ENCODE peak calls at places on chromosomes 5 and 9, in four cellular contexts. S is PC-9, F is COR-L47, D is NCI-H774. U is an unnamed sample.

GRCh38 chr5:58087131-58087530 is 372.8 kb downstream of the PLK2 start:
- DNase-seq in S (no peak), F (no peak), D (no peak), U (no peak)

GRCh38 chr9:117704024-117704575 is at the start of gene TLR4:
- DNase-seq in S (peak), F (no peak), D (peak), U (peak)

GRCh38 chr9:12813960-12814876 is 39.4 kb downstream of the LURAP1L start:
- DNase-seq in S (peak), F (peak), D (peak), U (no peak)

GRCh38 chr5:40603378-40603777 is 76.3 kb upstream of the PTGER4 start:
- DNase-seq in S (no peak), F (no peak), D (no peak), U (no peak)

GRCh38 chr9:18014556-18014955 is 435.7 kb downstream of the SH3GL2 start:
- DNase-seq in S (no peak), F (no peak), D (no peak), U (no peak)

GRCh38 chr9:16744386-16744785 is 126.1 kb downstream of the BNC2 start:
- DNase-seq in S (no peak), F (no peak), D (no peak), U (no peak)

GRCh38 chr5:126002222-126002897 is 420.8 kb upstream of the GRAMD2B start:
- DNase-seq in S (no peak), F (peak), D (no peak), U (no peak)

GRCh38 chr9:89602978-89603628 is 1.7 kb upstream of the GADD45G start:
- DNase-seq in S (peak), F (peak), D (peak), U (peak)

GRCh38 chr5:73815631-73816030 is 189.6 kb downstream of the ARHGEF28 start:
- DNase-seq in S (no peak), F (no peak), D (no peak), U (no peak)

GRCh38 chr5:78157001-78157400 is 137.5 kb downstream of the AP3B1 start:
- DNase-seq in S (no peak), F (peak), D (no peak), U (no peak)

GRCh38 chr5:62257018-62257367 is 49.0 kb upstream of the KIF2A start:
- DNase-seq in S (no peak), F (no peak), D (no peak), U (no peak)

U was measured in nephron progenitor cell.